ENCODE peak calls at places on chromosomes 6 and 20, in ten cellular contexts. One of them, this sample, is unnamed.

GRCh38 chr6:11224966-11225463 is 7.5 kb downstream of the NEDD9 start:
- DNase-seq in heart left ventricle: no peak
- DNase-seq in nephron progenitor cell: no peak
- DNase-seq in CD4-positive, alpha-beta T cell: no peak
- DNase-seq in HFFc6: no peak
- DNase-seq in breast epithelium: no peak
- DNase-seq in HCT116: no peak
- DNase-seq in NB4: no peak
- DNase-seq in cardiac muscle cell: no peak
- DNase-seq in neural crest cell: no peak
- DNase-seq in this sample: no peak

GRCh38 chr6:49087372-49087771 is 375.7 kb downstream of the MMUT start:
- DNase-seq in heart left ventricle: no peak
- DNase-seq in nephron progenitor cell: no peak
- DNase-seq in CD4-positive, alpha-beta T cell: no peak
- DNase-seq in HFFc6: no peak
- DNase-seq in breast epithelium: no peak
- DNase-seq in HCT116: no peak
- DNase-seq in NB4: no peak
- DNase-seq in cardiac muscle cell: no peak
- DNase-seq in neural crest cell: no peak
- DNase-seq in this sample: no peak

GRCh38 chr20:58194176-58194796 is 34.2 kb downstream of the ANKRD60 start:
- DNase-seq in heart left ventricle: no peak
- DNase-seq in nephron progenitor cell: no peak
- DNase-seq in CD4-positive, alpha-beta T cell: no peak
- DNase-seq in HFFc6: no peak
- DNase-seq in breast epithelium: no peak
- DNase-seq in HCT116: no peak
- DNase-seq in NB4: no peak
- DNase-seq in cardiac muscle cell: no peak
- DNase-seq in neural crest cell: no peak
- DNase-seq in this sample: no peak

GRCh38 chr6:158795516-158795915 is 23.7 kb downstream of the EZR start:
- DNase-seq in heart left ventricle: no peak
- DNase-seq in nephron progenitor cell: no peak
- DNase-seq in CD4-positive, alpha-beta T cell: no peak
- DNase-seq in HFFc6: no peak
- DNase-seq in breast epithelium: no peak
- DNase-seq in HCT116: no peak
- DNase-seq in NB4: no peak
- DNase-seq in cardiac muscle cell: no peak
- DNase-seq in neural crest cell: no peak
- DNase-seq in this sample: no peak

GRCh38 chr20:6590891-6591679 is 176.4 kb upstream of the BMP2 start:
- DNase-seq in heart left ventricle: no peak
- DNase-seq in nephron progenitor cell: no peak
- DNase-seq in CD4-positive, alpha-beta T cell: no peak
- DNase-seq in HFFc6: no peak
- DNase-seq in breast epithelium: no peak
- DNase-seq in HCT116: no peak
- DNase-seq in NB4: no peak
- DNase-seq in cardiac muscle cell: no peak
- DNase-seq in neural crest cell: no peak
- DNase-seq in this sample: peak; percentile 49

GRCh38 chr6:159312204-159312603 is 143.0 kb downstream of the FNDC1 start:
- DNase-seq in heart left ventricle: no peak
- DNase-seq in nephron progenitor cell: no peak
- DNase-seq in CD4-positive, alpha-beta T cell: no peak
- DNase-seq in HFFc6: no peak
- DNase-seq in breast epithelium: no peak
- DNase-seq in HCT116: no peak
- DNase-seq in NB4: no peak
- DNase-seq in cardiac muscle cell: no peak
- DNase-seq in neural crest cell: no peak
- DNase-seq in this sample: no peak

GRCh38 chr20:25011261-25011660 is 18.7 kb upstream of the APMAP start:
- DNase-seq in heart left ventricle: peak; percentile 2
- DNase-seq in nephron progenitor cell: no peak
- DNase-seq in CD4-positive, alpha-beta T cell: no peak
- DNase-seq in HFFc6: no peak
- DNase-seq in breast epithelium: no peak
- DNase-seq in HCT116: no peak
- DNase-seq in NB4: no peak
- DNase-seq in cardiac muscle cell: no peak
- DNase-seq in neural crest cell: no peak
- DNase-seq in this sample: no peak

GRCh38 chr6:12490376-12490903 is 200.3 kb downstream of the EDN1 start:
- DNase-seq in heart left ventricle: no peak
- DNase-seq in nephron progenitor cell: no peak
- DNase-seq in CD4-positive, alpha-beta T cell: no peak
- DNase-seq in HFFc6: peak; percentile 1
- DNase-seq in breast epithelium: no peak
- DNase-seq in HCT116: no peak
- DNase-seq in NB4: no peak
- DNase-seq in cardiac muscle cell: no peak
- DNase-seq in neural crest cell: no peak
- DNase-seq in this sample: no peak

DNA sequence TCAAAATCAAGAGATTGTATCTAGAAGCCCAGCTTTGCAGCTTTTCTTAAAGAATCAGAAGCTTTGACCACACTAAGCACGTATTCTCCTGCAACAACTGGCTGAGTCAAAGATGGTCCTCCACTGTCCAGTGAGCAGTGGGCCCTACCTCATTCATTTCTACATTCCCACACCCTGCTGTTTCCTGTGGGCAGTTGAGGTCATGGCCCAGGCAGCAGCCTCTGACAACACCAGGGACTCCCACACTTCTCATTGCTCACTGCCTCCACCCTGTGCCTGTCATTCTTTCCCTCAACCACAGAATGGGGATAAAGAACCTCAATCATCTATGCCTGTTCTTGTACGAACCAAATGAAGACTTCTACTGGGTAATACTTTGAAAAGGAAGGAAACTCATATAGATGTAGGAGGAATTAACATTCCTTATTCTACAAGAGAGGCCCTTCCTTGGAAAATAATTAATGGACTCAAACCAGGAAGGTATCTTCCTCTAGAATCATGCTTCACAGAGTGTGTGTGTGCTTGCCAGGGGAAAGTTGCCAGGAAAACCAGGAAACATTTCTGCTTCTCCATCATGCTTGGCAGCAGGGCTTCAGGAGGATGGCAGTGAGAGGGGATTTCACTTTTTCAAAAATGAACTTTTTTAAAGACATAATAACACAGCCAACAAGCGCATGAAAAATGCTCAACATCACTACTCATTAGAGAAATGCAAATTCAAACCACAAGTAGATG is 191.7 kb upstream of the RIN2 start:
- DNase-seq in heart left ventricle: no peak
- DNase-seq in nephron progenitor cell: no peak
- DNase-seq in CD4-positive, alpha-beta T cell: no peak
- DNase-seq in HFFc6: no peak
- DNase-seq in breast epithelium: no peak
- DNase-seq in HCT116: no peak
- DNase-seq in NB4: peak; percentile 30
- DNase-seq in cardiac muscle cell: no peak
- DNase-seq in neural crest cell: no peak
- DNase-seq in this sample: no peak
- TF ChIP-seq CTCF in heart left ventricle: no peak
- TF ChIP-seq CTCF in nephron progenitor cell: no peak
- TF ChIP-seq CTCF in CD4-positive, alpha-beta T cell: no peak
- TF ChIP-seq CTCF in HFFc6: no peak
- TF ChIP-seq CTCF in breast epithelium: no peak
- TF ChIP-seq CTCF in HCT116: no peak
- TF ChIP-seq CTCF in NB4: no peak
- TF ChIP-seq CTCF in cardiac muscle cell: no peak
- TF ChIP-seq CTCF in neural crest cell: no peak
- TF ChIP-seq CTCF in this sample: no peak

GRCh38 chr6:43456737-43457126 is 1.4 kb upstream of the DLK2 start:
- DNase-seq in heart left ventricle: no peak
- DNase-seq in nephron progenitor cell: no peak
- DNase-seq in CD4-positive, alpha-beta T cell: no peak
- DNase-seq in HFFc6: no peak
- DNase-seq in breast epithelium: no peak
- DNase-seq in HCT116: no peak
- DNase-seq in NB4: peak; percentile 30
- DNase-seq in cardiac muscle cell: no peak
- DNase-seq in neural crest cell: no peak
- DNase-seq in this sample: no peak

GRCh38 chr6:43460032-43460431 is 4.7 kb upstream of the DLK2 start:
- DNase-seq in heart left ventricle: no peak
- DNase-seq in nephron progenitor cell: no peak
- DNase-seq in CD4-positive, alpha-beta T cell: no peak
- DNase-seq in HFFc6: no peak
- DNase-seq in breast epithelium: no peak
- DNase-seq in HCT116: no peak
- DNase-seq in NB4: no peak
- DNase-seq in cardiac muscle cell: no peak
- DNase-seq in neural crest cell: no peak
- DNase-seq in this sample: no peak

GRCh38 chr6:43455034-43455747 is at the start of gene DLK2:
- DNase-seq in heart left ventricle: no peak
- DNase-seq in nephron progenitor cell: peak; percentile 52
- DNase-seq in CD4-positive, alpha-beta T cell: peak; percentile 19
- DNase-seq in HFFc6: no peak
- DNase-seq in breast epithelium: no peak
- DNase-seq in HCT116: no peak
- DNase-seq in NB4: no peak
- DNase-seq in cardiac muscle cell: peak; percentile 52
- DNase-seq in neural crest cell: no peak
- DNase-seq in this sample: peak; percentile 49

GRCh38 chr6:43459535-43459934 is 4.2 kb upstream of the DLK2 start:
- DNase-seq in heart left ventricle: no peak
- DNase-seq in nephron progenitor cell: no peak
- DNase-seq in CD4-positive, alpha-beta T cell: no peak
- DNase-seq in HFFc6: no peak
- DNase-seq in breast epithelium: no peak
- DNase-seq in HCT116: no peak
- DNase-seq in NB4: no peak
- DNase-seq in cardiac muscle cell: no peak
- DNase-seq in neural crest cell: no peak
- DNase-seq in this sample: no peak

GRCh38 chr6:43457643-43458042 is 2.3 kb upstream of the DLK2 start:
- DNase-seq in heart left ventricle: no peak
- DNase-seq in nephron progenitor cell: no peak
- DNase-seq in CD4-positive, alpha-beta T cell: no peak
- DNase-seq in HFFc6: no peak
- DNase-seq in breast epithelium: no peak
- DNase-seq in HCT116: no peak
- DNase-seq in NB4: no peak
- DNase-seq in cardiac muscle cell: no peak
- DNase-seq in neural crest cell: no peak
- DNase-seq in this sample: no peak
- TF ChIP-seq CTCF in heart left ventricle: no peak
- TF ChIP-seq CTCF in nephron progenitor cell: no peak
- TF ChIP-seq CTCF in CD4-positive, alpha-beta T cell: no peak
- TF ChIP-seq CTCF in HFFc6: no peak
- TF ChIP-seq CTCF in breast epithelium: no peak
- TF ChIP-seq CTCF in HCT116: peak; percentile 44
- TF ChIP-seq CTCF in NB4: no peak
- TF ChIP-seq CTCF in cardiac muscle cell: no peak
- TF ChIP-seq CTCF in neural crest cell: no peak
- TF ChIP-seq CTCF in this sample: no peak

DNA sequence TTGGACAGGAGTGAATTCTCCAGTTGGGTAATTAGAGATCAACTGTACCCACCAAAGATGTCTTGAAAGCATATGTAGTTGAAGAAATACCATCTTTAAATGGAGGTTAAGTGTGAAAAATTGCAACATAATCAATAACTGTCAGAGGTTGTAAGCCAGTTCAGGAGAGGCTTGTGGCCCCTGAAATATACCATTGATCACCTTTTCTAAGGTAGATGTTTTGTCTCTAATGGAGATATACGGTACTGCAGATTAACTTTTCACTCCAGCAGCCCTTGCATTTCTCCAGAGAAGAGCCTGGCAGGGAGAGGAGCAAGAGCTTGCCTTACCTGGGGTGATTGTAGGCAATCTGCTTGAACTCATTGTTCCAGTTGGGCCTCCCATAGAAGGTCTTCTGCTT is 48.8 kb downstream of the NOX3 start:
- DNase-seq in heart left ventricle: no peak
- DNase-seq in nephron progenitor cell: no peak
- DNase-seq in CD4-positive, alpha-beta T cell: no peak
- DNase-seq in HFFc6: no peak
- DNase-seq in breast epithelium: no peak
- DNase-seq in HCT116: no peak
- DNase-seq in NB4: no peak
- DNase-seq in cardiac muscle cell: no peak
- DNase-seq in neural crest cell: no peak
- DNase-seq in this sample: no peak
- TF ChIP-seq CTCF in heart left ventricle: no peak
- TF ChIP-seq CTCF in nephron progenitor cell: no peak
- TF ChIP-seq CTCF in CD4-positive, alpha-beta T cell: no peak
- TF ChIP-seq CTCF in HFFc6: peak; percentile 38
- TF ChIP-seq CTCF in breast epithelium: no peak
- TF ChIP-seq CTCF in HCT116: no peak
- TF ChIP-seq CTCF in NB4: no peak
- TF ChIP-seq CTCF in cardiac muscle cell: no peak
- TF ChIP-seq CTCF in neural crest cell: peak; percentile 35
- TF ChIP-seq CTCF in this sample: no peak

GRCh38 chr6:135291288-135292116 is 110.4 kb downstream of the MYB start:
- DNase-seq in heart left ventricle: no peak
- DNase-seq in nephron progenitor cell: no peak
- DNase-seq in CD4-positive, alpha-beta T cell: no peak
- DNase-seq in HFFc6: no peak
- DNase-seq in breast epithelium: no peak
- DNase-seq in HCT116: peak; percentile 12
- DNase-seq in NB4: peak; percentile 74
- DNase-seq in cardiac muscle cell: no peak
- DNase-seq in neural crest cell: no peak
- DNase-seq in this sample: no peak

GRCh38 chr6:135298455-135298854 is 117.3 kb downstream of the MYB start:
- DNase-seq in heart left ventricle: no peak
- DNase-seq in nephron progenitor cell: no peak
- DNase-seq in CD4-positive, alpha-beta T cell: no peak
- DNase-seq in HFFc6: no peak
- DNase-seq in breast epithelium: no peak
- DNase-seq in HCT116: no peak
- DNase-seq in NB4: no peak
- DNase-seq in cardiac muscle cell: no peak
- DNase-seq in neural crest cell: no peak
- DNase-seq in this sample: no peak

GRCh38 chr6:135299256-135299655 is 118.1 kb downstream of the MYB start:
- DNase-seq in heart left ventricle: no peak
- DNase-seq in nephron progenitor cell: no peak
- DNase-seq in CD4-positive, alpha-beta T cell: no peak
- DNase-seq in HFFc6: peak; percentile 47
- DNase-seq in breast epithelium: no peak
- DNase-seq in HCT116: no peak
- DNase-seq in NB4: peak; percentile 84
- DNase-seq in cardiac muscle cell: no peak
- DNase-seq in neural crest cell: no peak
- DNase-seq in this sample: no peak

GRCh38 chr6:135296715-135297114 is 115.6 kb downstream of the MYB start:
- DNase-seq in heart left ventricle: no peak
- DNase-seq in nephron progenitor cell: no peak
- DNase-seq in CD4-positive, alpha-beta T cell: no peak
- DNase-seq in HFFc6: no peak
- DNase-seq in breast epithelium: no peak
- DNase-seq in HCT116: no peak
- DNase-seq in NB4: no peak
- DNase-seq in cardiac muscle cell: no peak
- DNase-seq in neural crest cell: no peak
- DNase-seq in this sample: no peak

DNA sequence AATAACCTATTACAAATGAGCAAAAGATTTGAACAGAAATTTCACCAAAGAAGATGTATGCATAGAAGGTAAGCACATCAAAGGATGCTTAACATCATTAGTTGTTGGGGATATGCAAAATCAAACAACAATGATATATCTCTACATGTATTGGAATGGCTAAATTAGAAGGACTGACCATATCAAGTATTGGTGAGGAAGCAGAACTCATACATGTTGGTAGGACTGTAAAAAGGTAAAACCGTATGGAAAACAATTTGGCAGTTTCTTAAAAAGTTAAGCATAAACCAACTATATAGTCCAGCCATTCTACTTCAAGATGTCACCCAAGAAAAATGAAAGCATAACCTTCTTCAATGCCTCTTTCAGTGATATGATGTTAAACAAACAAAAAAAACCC is 114.0 kb downstream of the MYB start:
- DNase-seq in heart left ventricle: no peak
- DNase-seq in nephron progenitor cell: no peak
- DNase-seq in CD4-positive, alpha-beta T cell: no peak
- DNase-seq in HFFc6: no peak
- DNase-seq in breast epithelium: no peak
- DNase-seq in HCT116: no peak
- DNase-seq in NB4: no peak
- DNase-seq in cardiac muscle cell: no peak
- DNase-seq in neural crest cell: no peak
- DNase-seq in this sample: no peak
- TF ChIP-seq CTCF in heart left ventricle: no peak
- TF ChIP-seq CTCF in nephron progenitor cell: no peak
- TF ChIP-seq CTCF in CD4-positive, alpha-beta T cell: no peak
- TF ChIP-seq CTCF in HFFc6: no peak
- TF ChIP-seq CTCF in breast epithelium: no peak
- TF ChIP-seq CTCF in HCT116: no peak
- TF ChIP-seq CTCF in NB4: no peak
- TF ChIP-seq CTCF in cardiac muscle cell: no peak
- TF ChIP-seq CTCF in neural crest cell: no peak
- TF ChIP-seq CTCF in this sample: no peak